ENCODE peak calls at places on chromosomes 12 and 14, in seven cellular contexts. One of them, this sample, is unnamed.

GRCh38 chr12:120598674-120599463 is 17.7 kb upstream of the POP5 start:
- DNase-seq in GM23338: no peak
- DNase-seq in HL-60: peak
- DNase-seq in lower leg skin: no peak
- DNase-seq in HepG2: peak
- DNase-seq in A549: peak
- DNase-seq in AG09309: no peak
- DNase-seq in this sample: peak

GRCh38 chr12:47277972-47278448 is 198.3 kb upstream of the AMIGO2 start:
- DNase-seq in GM23338: no peak
- DNase-seq in HL-60: no peak
- DNase-seq in lower leg skin: no peak
- DNase-seq in HepG2: no peak
- DNase-seq in A549: peak
- DNase-seq in AG09309: peak
- DNase-seq in this sample: peak

GRCh38 chr14:102854397-102854703 is 68.1 kb upstream of the AMN start:
- DNase-seq in GM23338: no peak
- DNase-seq in HL-60: no peak
- DNase-seq in lower leg skin: no peak
- DNase-seq in HepG2: no peak
- DNase-seq in A549: no peak
- DNase-seq in AG09309: no peak
- DNase-seq in this sample: no peak

GRCh38 chr14:101469382-101470251 is 91.7 kb upstream of the DIO3 start:
- DNase-seq in GM23338: no peak
- DNase-seq in HL-60: no peak
- DNase-seq in lower leg skin: peak
- DNase-seq in HepG2: no peak
- DNase-seq in A549: no peak
- DNase-seq in AG09309: no peak
- DNase-seq in this sample: no peak

GRCh38 chr14:37197421-37198272 is at the start of gene MIPOL1:
- DNase-seq in GM23338: peak
- DNase-seq in HL-60: no peak
- DNase-seq in lower leg skin: peak
- DNase-seq in HepG2: peak
- DNase-seq in A549: peak
- DNase-seq in AG09309: peak
- DNase-seq in this sample: peak

GRCh38 chr14:95774265-95775160 is 60.6 kb upstream of the TCL1A start:
- DNase-seq in GM23338: peak
- DNase-seq in HL-60: peak
- DNase-seq in lower leg skin: peak
- DNase-seq in HepG2: peak
- DNase-seq in A549: peak
- DNase-seq in AG09309: peak
- DNase-seq in this sample: peak

GRCh38 chr12:25253371-25254068 is 2.8 kb upstream of the KRAS start:
- DNase-seq in GM23338: no peak
- DNase-seq in HL-60: no peak
- DNase-seq in lower leg skin: no peak
- DNase-seq in HepG2: no peak
- DNase-seq in A549: no peak
- DNase-seq in AG09309: no peak
- DNase-seq in this sample: no peak

GRCh38 chr12:7929069-7929792 is 6.8 kb downstream of the SLC2A3 start:
- DNase-seq in GM23338: no peak
- DNase-seq in HL-60: no peak
- DNase-seq in lower leg skin: no peak
- DNase-seq in HepG2: no peak
- DNase-seq in A549: no peak
- DNase-seq in AG09309: no peak
- DNase-seq in this sample: no peak

GRCh38 chr12:93502802-93503623 is 35.7 kb downstream of the MRPL42 start:
- DNase-seq in GM23338: peak
- DNase-seq in HL-60: peak
- DNase-seq in lower leg skin: no peak
- DNase-seq in HepG2: peak
- DNase-seq in A549: no peak
- DNase-seq in AG09309: no peak
- DNase-seq in this sample: peak

GRCh38 chr12:51389302-51389999 is 1.8 kb downstream of the GALNT6 start:
- DNase-seq in GM23338: no peak
- DNase-seq in HL-60: no peak
- DNase-seq in lower leg skin: no peak
- DNase-seq in HepG2: no peak
- DNase-seq in A549: no peak
- DNase-seq in AG09309: no peak
- DNase-seq in this sample: peak

GRCh38 chr12:22287776-22288621 is 46.5 kb downstream of the ST8SIA1 start:
- DNase-seq in GM23338: peak
- DNase-seq in HL-60: peak
- DNase-seq in lower leg skin: no peak
- DNase-seq in HepG2: no peak
- DNase-seq in A549: no peak
- DNase-seq in AG09309: no peak
- DNase-seq in this sample: no peak

GRCh38 chr14:92308676-92309075 is 14.3 kb upstream of the SLC24A4 start:
- DNase-seq in GM23338: no peak
- DNase-seq in HL-60: no peak
- DNase-seq in lower leg skin: no peak
- DNase-seq in HepG2: no peak
- DNase-seq in A549: no peak
- DNase-seq in AG09309: no peak
- DNase-seq in this sample: no peak

GRCh38 chr14:53149656-53150319 is 3.3 kb downstream of the DDHD1 start:
- DNase-seq in GM23338: no peak
- DNase-seq in HL-60: peak
- DNase-seq in lower leg skin: no peak
- DNase-seq in HepG2: no peak
- DNase-seq in A549: no peak
- DNase-seq in AG09309: no peak
- DNase-seq in this sample: no peak

GRCh38 chr12:30067156-30067555 is 283.4 kb upstream of the TMTC1 start:
- DNase-seq in GM23338: no peak
- DNase-seq in HL-60: no peak
- DNase-seq in lower leg skin: no peak
- DNase-seq in HepG2: no peak
- DNase-seq in A549: no peak
- DNase-seq in AG09309: no peak
- DNase-seq in this sample: no peak

GRCh38 chr14:59160492-59160891 is 28.0 kb upstream of the DAAM1 start:
- DNase-seq in GM23338: no peak
- DNase-seq in HL-60: no peak
- DNase-seq in lower leg skin: no peak
- DNase-seq in HepG2: no peak
- DNase-seq in A549: no peak
- DNase-seq in AG09309: no peak
- DNase-seq in this sample: no peak

GRCh38 chr12:97308576-97309198 is 153.9 kb upstream of the RMST start:
- DNase-seq in GM23338: peak
- DNase-seq in HL-60: peak
- DNase-seq in lower leg skin: no peak
- DNase-seq in HepG2: peak
- DNase-seq in A549: peak
- DNase-seq in AG09309: peak
- DNase-seq in this sample: peak

GRCh38 chr14:61536661-61537566 is 158.4 kb upstream of the HIF1A start:
- DNase-seq in GM23338: no peak
- DNase-seq in HL-60: no peak
- DNase-seq in lower leg skin: peak
- DNase-seq in HepG2: peak
- DNase-seq in A549: no peak
- DNase-seq in AG09309: no peak
- DNase-seq in this sample: no peak

GRCh38 chr12:105106621-105107020 is 910 bp upstream of the WASHC4 start:
- DNase-seq in GM23338: no peak
- DNase-seq in HL-60: no peak
- DNase-seq in lower leg skin: no peak
- DNase-seq in HepG2: no peak
- DNase-seq in A549: no peak
- DNase-seq in AG09309: no peak
- DNase-seq in this sample: no peak

GRCh38 chr12:105104762-105105161 is 2.8 kb upstream of the WASHC4 start:
- DNase-seq in GM23338: no peak
- DNase-seq in HL-60: no peak
- DNase-seq in lower leg skin: no peak
- DNase-seq in HepG2: no peak
- DNase-seq in A549: no peak
- DNase-seq in AG09309: no peak
- DNase-seq in this sample: no peak

GRCh38 chr12:105107176-105107496 is 395 bp upstream of the WASHC4 start:
- DNase-seq in GM23338: peak
- DNase-seq in HL-60: no peak
- DNase-seq in lower leg skin: no peak
- DNase-seq in HepG2: no peak
- DNase-seq in A549: no peak
- DNase-seq in AG09309: no peak
- DNase-seq in this sample: no peak

GRCh38 chr12:105109465-105110212 is 2.1 kb downstream of the WASHC4 start:
- DNase-seq in GM23338: peak
- DNase-seq in HL-60: no peak
- DNase-seq in lower leg skin: no peak
- DNase-seq in HepG2: no peak
- DNase-seq in A549: no peak
- DNase-seq in AG09309: no peak
- DNase-seq in this sample: peak

DNA sequence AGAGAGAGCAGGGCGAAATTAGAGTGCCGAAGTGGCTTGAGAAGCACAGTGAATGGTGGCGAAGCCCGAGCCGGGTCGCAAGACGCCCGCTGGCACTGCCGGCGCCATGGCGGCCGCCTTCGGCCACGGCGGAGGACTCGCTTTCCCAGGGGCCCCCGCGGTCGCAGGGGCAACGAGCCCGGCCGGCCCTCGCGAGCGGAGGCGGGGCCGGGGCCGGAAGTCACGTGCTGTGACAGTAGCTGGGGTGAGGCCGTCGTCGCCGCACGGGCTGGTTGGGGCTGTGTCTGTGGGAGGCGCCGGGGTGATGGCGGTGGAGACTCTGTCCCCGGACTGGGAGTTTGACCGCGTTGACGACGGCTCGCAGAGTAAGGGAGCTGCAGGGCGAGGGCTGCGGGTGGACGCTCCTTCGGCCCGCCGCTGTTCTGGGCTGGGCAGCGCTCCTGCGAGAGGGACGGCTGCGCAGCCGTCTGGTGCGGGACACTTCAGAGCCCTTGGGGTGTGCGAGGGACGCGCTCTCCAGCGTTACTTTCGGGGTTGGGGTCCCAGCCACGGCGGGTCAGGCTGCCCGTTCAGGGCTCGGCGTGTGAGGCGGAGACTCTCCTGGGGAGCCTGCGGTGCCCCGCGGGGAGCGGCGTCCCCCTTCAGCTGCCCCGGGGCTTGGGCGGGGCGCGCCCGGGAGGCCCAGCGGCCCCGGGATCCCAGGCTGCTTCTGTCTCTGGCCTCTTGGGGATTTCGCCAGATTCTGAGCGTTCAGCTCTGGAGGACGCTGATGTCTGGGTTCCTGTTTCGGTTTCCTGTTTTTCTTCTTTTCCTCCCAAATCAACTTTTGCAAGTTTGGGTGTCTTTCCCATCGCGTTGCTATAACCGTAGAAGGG is at the start of gene WASHC4:
- DNase-seq in GM23338: peak
- DNase-seq in HL-60: peak
- DNase-seq in lower leg skin: peak
- DNase-seq in HepG2: peak
- DNase-seq in A549: peak
- DNase-seq in AG09309: no peak
- DNase-seq in this sample: peak
- TF ChIP-seq CTCF in GM23338: no peak
- TF ChIP-seq CTCF in HL-60: no peak
- TF ChIP-seq CTCF in lower leg skin: no peak
- TF ChIP-seq CTCF in HepG2: no peak
- TF ChIP-seq CTCF in A549: no peak
- TF ChIP-seq CTCF in AG09309: no peak
- TF ChIP-seq CTCF in this sample: no peak

GRCh38 chr14:77616454-77617229 is at the start of gene SPTLC2:
- DNase-seq in GM23338: peak
- DNase-seq in HL-60: peak
- DNase-seq in lower leg skin: peak
- DNase-seq in HepG2: peak
- DNase-seq in A549: peak
- DNase-seq in AG09309: peak
- DNase-seq in this sample: peak
- TF ChIP-seq CTCF in GM23338: no peak
- TF ChIP-seq CTCF in HL-60: no peak
- TF ChIP-seq CTCF in lower leg skin: no peak
- TF ChIP-seq CTCF in HepG2: peak
- TF ChIP-seq CTCF in A549: peak
- TF ChIP-seq CTCF in AG09309: no peak
- TF ChIP-seq CTCF in this sample: no peak

GRCh38 chr14:23070262-23071129 is 13.2 kb upstream of the CDH24 start:
- DNase-seq in GM23338: no peak
- DNase-seq in HL-60: no peak
- DNase-seq in lower leg skin: no peak
- DNase-seq in HepG2: no peak
- DNase-seq in A549: no peak
- DNase-seq in AG09309: no peak
- DNase-seq in this sample: no peak

GRCh38 chr14:23071975-23072539 is 14.7 kb upstream of the CDH24 start:
- DNase-seq in GM23338: peak
- DNase-seq in HL-60: no peak
- DNase-seq in lower leg skin: no peak
- DNase-seq in HepG2: no peak
- DNase-seq in A549: no peak
- DNase-seq in AG09309: no peak
- DNase-seq in this sample: no peak

GRCh38 chr14:23069413-23069806 is 12.1 kb upstream of the CDH24 start:
- DNase-seq in GM23338: no peak
- DNase-seq in HL-60: no peak
- DNase-seq in lower leg skin: no peak
- DNase-seq in HepG2: no peak
- DNase-seq in A549: no peak
- DNase-seq in AG09309: no peak
- DNase-seq in this sample: no peak

GRCh38 chr14:23068792-23069412 is 11.6 kb upstream of the CDH24 start:
- DNase-seq in GM23338: peak
- DNase-seq in HL-60: peak
- DNase-seq in lower leg skin: peak
- DNase-seq in HepG2: peak
- DNase-seq in A549: peak
- DNase-seq in AG09309: peak
- DNase-seq in this sample: peak

GRCh38 chr14:23071244-23071974 is 14.1 kb upstream of the CDH24 start:
- DNase-seq in GM23338: peak
- DNase-seq in HL-60: peak
- DNase-seq in lower leg skin: peak
- DNase-seq in HepG2: peak
- DNase-seq in A549: peak
- DNase-seq in AG09309: peak
- DNase-seq in this sample: peak
- TF ChIP-seq CTCF in GM23338: no peak
- TF ChIP-seq CTCF in HL-60: no peak
- TF ChIP-seq CTCF in lower leg skin: no peak
- TF ChIP-seq CTCF in HepG2: peak
- TF ChIP-seq CTCF in A549: no peak
- TF ChIP-seq CTCF in AG09309: no peak
- TF ChIP-seq CTCF in this sample: no peak

GRCh38 chr14:38696925-38697324 is 406.1 kb downstream of the SEC23A start:
- DNase-seq in GM23338: no peak
- DNase-seq in HL-60: no peak
- DNase-seq in lower leg skin: no peak
- DNase-seq in HepG2: no peak
- DNase-seq in A549: no peak
- DNase-seq in AG09309: no peak
- DNase-seq in this sample: no peak

GRCh38 chr14:38693423-38693822 is 409.6 kb downstream of the SEC23A start:
- DNase-seq in GM23338: peak
- DNase-seq in HL-60: no peak
- DNase-seq in lower leg skin: no peak
- DNase-seq in HepG2: no peak
- DNase-seq in A549: no peak
- DNase-seq in AG09309: no peak
- DNase-seq in this sample: no peak
- TF ChIP-seq CTCF in GM23338: peak
- TF ChIP-seq CTCF in HL-60: no peak
- TF ChIP-seq CTCF in lower leg skin: no peak
- TF ChIP-seq CTCF in HepG2: no peak
- TF ChIP-seq CTCF in A549: no peak
- TF ChIP-seq CTCF in AG09309: no peak
- TF ChIP-seq CTCF in this sample: no peak